ENCODE peak calls at places on chromosomes 16 and 17, in four cellular contexts. One of them, this sample, is unnamed. For H3K4me1 and H3K9me3, the result is how much of the 10 kb centered on the place peaks cover.

GRCh38 chr17:4998027-4998665 is 396 bp downstream of the KIF1C start:
- DNase-seq in sigmoid colon: peak
- DNase-seq in prostate gland: no peak
- DNase-seq in HCT116: no peak
- DNase-seq in this sample: peak

GRCh38 chr17:36602924-36603384 is 1.6 kb downstream of the MRM1 start:
- DNase-seq in sigmoid colon: peak
- DNase-seq in prostate gland: no peak
- DNase-seq in HCT116: peak
- DNase-seq in this sample: peak

GRCh38 chr16:81468269-81468902 is 23.8 kb downstream of the CMIP start:
- DNase-seq in sigmoid colon: no peak
- DNase-seq in prostate gland: no peak
- DNase-seq in HCT116: no peak
- DNase-seq in this sample: no peak

GRCh38 chr17:47324224-47325020 is 667 bp downstream of the EFCAB13 start:
- DNase-seq in sigmoid colon: peak
- DNase-seq in prostate gland: peak
- DNase-seq in HCT116: no peak
- DNase-seq in this sample: peak

GRCh38 chr17:42459983-42460300 is 1.3 kb downstream of the ATP6V0A1 start:
- DNase-seq in sigmoid colon: no peak
- DNase-seq in prostate gland: no peak
- DNase-seq in HCT116: no peak
- DNase-seq in this sample: no peak

GRCh38 chr16:13961099-13961811 is 41.3 kb downstream of the ERCC4 start:
- DNase-seq in sigmoid colon: no peak
- DNase-seq in prostate gland: no peak
- DNase-seq in HCT116: no peak
- DNase-seq in this sample: no peak

GRCh38 chr17:67751101-67752074 is 33.7 kb downstream of the NOL11 start:
- DNase-seq in sigmoid colon: no peak
- DNase-seq in prostate gland: no peak
- DNase-seq in HCT116: no peak
- DNase-seq in this sample: no peak

GRCh38 chr16:67399749-67400704 is 6.7 kb upstream of the TPPP3 start:
- DNase-seq in sigmoid colon: no peak
- DNase-seq in prostate gland: no peak
- DNase-seq in HCT116: no peak
- DNase-seq in this sample: no peak

GRCh38 chr16:63945805-63946204 is 1176.1 kb downstream of the CDH11 start:
- DNase-seq in sigmoid colon: no peak
- DNase-seq in prostate gland: no peak
- DNase-seq in HCT116: no peak
- DNase-seq in this sample: no peak

DNA sequence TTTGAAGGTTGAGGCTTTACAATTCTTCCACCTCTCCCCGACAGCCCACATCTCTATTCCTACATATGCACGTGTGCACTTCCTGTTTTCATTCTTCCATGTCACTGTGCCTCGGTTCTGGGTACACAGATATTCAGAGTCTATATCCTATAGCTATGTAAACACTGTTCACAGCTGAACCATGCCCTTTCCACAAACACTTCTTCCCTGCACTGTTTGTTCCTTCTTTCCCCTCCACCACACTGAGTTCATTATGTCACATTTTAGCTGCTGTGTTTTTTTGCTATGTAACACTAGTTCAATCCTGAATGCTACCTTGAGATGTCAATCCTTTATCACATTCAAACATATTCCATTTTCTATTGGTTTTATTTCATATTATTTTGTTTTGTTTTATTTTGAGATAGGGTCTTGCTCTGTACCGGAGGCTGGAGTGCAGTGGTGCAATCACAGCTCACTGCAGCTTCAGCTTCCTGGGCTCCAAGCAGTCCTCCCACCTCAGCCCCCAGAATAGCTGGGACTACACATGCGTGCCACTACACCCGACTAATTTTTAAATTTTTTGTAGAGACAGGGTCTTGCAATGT is 17.0 kb upstream of the MAPK3 start:
- DNase-seq in sigmoid colon: no peak
- DNase-seq in prostate gland: no peak
- DNase-seq in HCT116: no peak
- DNase-seq in this sample: no peak
- TF ChIP-seq POLR2A in sigmoid colon: no peak
- TF ChIP-seq POLR2A in prostate gland: no peak
- TF ChIP-seq POLR2A in HCT116: no peak
- TF ChIP-seq POLR2A in this sample: no peak

DNA sequence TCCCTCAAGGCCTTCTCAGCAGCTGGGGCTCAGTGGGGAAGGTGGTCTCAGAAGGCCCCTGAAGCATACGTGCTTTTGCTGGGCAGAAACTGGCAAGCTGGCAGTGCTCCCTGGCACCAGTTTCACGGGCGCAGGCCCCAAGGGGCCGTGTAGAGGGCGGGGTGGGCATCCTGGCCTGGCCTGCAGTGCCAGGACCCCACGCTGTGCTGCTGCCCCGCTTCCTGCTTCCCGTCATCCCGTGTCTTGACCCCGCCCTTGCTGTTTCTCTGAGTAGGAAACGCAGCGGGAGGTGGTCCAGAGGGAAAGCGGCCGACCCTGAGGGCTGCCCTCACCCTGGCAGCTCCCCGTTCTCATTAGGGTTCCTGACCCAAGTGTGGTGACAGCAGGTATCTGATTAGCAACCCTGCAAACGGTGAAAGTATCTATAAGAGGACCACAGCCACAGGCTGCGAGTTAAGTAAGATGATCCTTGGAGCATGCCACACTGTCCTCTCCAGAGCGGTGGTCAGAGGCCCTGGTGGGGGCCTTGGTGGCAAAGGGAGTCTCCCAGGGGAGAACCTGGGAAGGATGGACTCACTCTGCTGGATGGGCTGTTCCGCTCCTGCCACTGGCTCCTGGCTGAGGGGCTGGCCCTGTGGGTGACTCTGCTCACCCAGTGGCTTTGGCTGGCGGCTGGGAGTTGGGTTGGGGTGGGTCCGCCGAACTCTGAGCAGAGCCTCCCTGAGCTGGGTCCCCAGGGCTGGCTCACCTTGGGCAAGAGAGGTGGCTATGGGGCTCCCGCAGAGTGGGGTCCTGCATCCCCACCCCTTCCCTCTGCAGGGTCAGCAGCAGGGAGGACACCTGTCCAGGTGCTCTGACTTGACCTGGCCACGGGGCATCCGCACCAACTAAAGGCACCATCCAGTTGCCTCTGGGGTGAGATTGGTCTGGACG is 7.1 kb downstream of the CDK5R1 start:
- DNase-seq in sigmoid colon: no peak
- DNase-seq in prostate gland: no peak
- DNase-seq in HCT116: no peak
- DNase-seq in this sample: no peak
- H3K4me1 ChIP-seq in sigmoid colon: under half
- H3K4me1 ChIP-seq in prostate gland: under half
- H3K4me1 ChIP-seq in HCT116: under half
- H3K4me1 ChIP-seq in this sample: under half

GRCh38 chr16:17206712-17207111 is 264.0 kb downstream of the XYLT1 start:
- DNase-seq in sigmoid colon: no peak
- DNase-seq in prostate gland: no peak
- DNase-seq in HCT116: no peak
- DNase-seq in this sample: no peak

GRCh38 chr16:17205279-17206139 is 265.3 kb downstream of the XYLT1 start:
- DNase-seq in sigmoid colon: no peak
- DNase-seq in prostate gland: peak
- DNase-seq in HCT116: no peak
- DNase-seq in this sample: no peak

GRCh38 chr16:17199135-17199534 is 271.6 kb downstream of the XYLT1 start:
- DNase-seq in sigmoid colon: no peak
- DNase-seq in prostate gland: no peak
- DNase-seq in HCT116: no peak
- DNase-seq in this sample: no peak

DNA sequence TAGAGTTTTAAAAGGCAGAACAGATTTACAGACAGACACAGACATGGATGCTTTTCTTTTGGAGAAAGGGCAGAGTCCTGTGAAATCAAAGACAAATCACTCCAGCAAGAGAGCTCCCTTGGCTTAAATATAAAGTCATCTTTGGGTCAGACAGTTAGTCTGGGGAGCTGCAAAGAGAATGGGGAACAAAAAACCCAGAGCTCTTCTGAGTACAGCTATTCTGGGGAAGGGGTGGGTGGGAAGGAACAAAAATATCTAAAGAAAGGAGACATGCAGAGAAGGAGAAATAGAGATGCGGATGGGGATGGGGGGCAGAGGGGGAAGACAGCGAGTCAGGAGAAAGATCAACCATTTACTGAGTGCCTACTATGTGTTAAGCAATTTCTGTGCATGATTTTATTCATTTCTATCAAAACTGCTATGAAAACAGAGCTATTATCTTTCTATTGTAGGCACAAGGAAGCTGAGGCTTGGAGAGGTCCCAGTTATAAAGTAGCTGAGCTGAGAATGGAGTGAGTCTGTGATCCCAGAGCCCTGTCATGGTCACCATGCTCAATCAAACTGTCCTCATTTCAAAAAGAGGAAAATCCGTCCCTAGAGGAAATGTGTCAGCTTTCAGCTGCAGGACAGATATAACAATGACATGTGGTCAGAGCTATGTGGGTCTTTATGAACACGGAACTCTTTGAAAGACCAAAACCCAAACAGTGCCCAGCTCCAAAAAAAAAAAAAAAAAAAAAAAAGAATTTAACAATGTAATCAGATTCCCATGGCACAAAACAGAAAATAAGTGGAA is 266.3 kb downstream of the XYLT1 start:
- DNase-seq in sigmoid colon: no peak
- DNase-seq in prostate gland: no peak
- DNase-seq in HCT116: no peak
- DNase-seq in this sample: no peak
- H3K9me3 ChIP-seq in sigmoid colon: under half
- H3K9me3 ChIP-seq in prostate gland: under half
- H3K9me3 ChIP-seq in HCT116: under half
- H3K9me3 ChIP-seq in this sample: under half

DNA sequence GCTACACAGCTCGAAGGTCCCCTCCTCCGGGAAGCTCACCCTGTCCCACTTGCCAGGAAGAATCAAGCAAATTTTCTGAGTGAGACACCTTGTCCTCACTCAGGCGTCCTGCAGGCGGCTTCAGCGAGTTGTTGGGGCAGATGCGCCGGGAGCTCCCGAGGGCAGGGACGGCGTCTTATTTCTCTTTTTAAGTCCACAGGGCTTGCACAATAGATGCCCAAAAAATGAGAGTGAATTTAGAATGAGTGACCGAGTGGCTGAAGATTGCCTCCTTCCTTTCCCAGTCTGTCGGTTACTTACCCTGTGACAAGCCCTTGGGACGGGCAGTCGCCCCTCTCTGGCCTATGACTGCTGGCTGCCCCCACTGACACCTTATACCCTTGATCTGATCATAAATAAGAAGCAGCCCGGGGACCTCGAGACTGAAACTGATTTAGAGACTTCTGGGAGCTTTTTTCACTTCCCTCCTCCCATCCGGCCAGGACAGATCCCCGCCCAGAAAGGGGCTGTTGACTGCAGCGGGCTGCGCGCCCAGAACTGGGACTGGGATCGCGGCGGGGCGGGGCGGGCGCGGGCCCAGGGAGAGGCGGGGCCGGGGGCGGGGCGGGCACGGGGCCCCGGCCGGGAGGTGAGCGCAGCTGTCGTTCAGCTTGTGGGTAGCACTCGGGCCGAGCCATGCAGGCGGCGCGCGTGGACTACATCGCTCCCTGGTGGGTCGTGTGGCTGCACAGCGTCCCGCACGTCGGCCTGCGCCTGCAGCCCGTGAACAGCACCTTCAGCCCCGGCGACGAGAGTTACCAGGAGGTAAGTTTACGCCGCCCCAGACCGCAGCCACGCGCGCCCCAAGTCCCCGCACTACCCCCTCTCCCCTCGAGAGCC is at the start of gene TTYH2:
- DNase-seq in sigmoid colon: peak
- DNase-seq in prostate gland: peak
- DNase-seq in HCT116: peak
- DNase-seq in this sample: peak
- TF ChIP-seq POLR2A in sigmoid colon: no peak
- TF ChIP-seq POLR2A in prostate gland: peak
- TF ChIP-seq POLR2A in HCT116: peak
- TF ChIP-seq POLR2A in this sample: peak

GRCh38 chr17:17922198-17922901 is 49.9 kb downstream of the TOM1L2 start:
- DNase-seq in sigmoid colon: no peak
- DNase-seq in prostate gland: no peak
- DNase-seq in HCT116: no peak
- DNase-seq in this sample: no peak

GRCh38 chr17:17924857-17925250 is 47.3 kb downstream of the TOM1L2 start:
- DNase-seq in sigmoid colon: no peak
- DNase-seq in prostate gland: no peak
- DNase-seq in HCT116: no peak
- DNase-seq in this sample: no peak

GRCh38 chr17:17924131-17924856 is 47.9 kb downstream of the TOM1L2 start:
- DNase-seq in sigmoid colon: no peak
- DNase-seq in prostate gland: no peak
- DNase-seq in HCT116: no peak
- DNase-seq in this sample: no peak

GRCh38 chr17:17919169-17920107 is 52.8 kb downstream of the TOM1L2 start:
- DNase-seq in sigmoid colon: peak
- DNase-seq in prostate gland: peak
- DNase-seq in HCT116: peak
- DNase-seq in this sample: peak

DNA sequence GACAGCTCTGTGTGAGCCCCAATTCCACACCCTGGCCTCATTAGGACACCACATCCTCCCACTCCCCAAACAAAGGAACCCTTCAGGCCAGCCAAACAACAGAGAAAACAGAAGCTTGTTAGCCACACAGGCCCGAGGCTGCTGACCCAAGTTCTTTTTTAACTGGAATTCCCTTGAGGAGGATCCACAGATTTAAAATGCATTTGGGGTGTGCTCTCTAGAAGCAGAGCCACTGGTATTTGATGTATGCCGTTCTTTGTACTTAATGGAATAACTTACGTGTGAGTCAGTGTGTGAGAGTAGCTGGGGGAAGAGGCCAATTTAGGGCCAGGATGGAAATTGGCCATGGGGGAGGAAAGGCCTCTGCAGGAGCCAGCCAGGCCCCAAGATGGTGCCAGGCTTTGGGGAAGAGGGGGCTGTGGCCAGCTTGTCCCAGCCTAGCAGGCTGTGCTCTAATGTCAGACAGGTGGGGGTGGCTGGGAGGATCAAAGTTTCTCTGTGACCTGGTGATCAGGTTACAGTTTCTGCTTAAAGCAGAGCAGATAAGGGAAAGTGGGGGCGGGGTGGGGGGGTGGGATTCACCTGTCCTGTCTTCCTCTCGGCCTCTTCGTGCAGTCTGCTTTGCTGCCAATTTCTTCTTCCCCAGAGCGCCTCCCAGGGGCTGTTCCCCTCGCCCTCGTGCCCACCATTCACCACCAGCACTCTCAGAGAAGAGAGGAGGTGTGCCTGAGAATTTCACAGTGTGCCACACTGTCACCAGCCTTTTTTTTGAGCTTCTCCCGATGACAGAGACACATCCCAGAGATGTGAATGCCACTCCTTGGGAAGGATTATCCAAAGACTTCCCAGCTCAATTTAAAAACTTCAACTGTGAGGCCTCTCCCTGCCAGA is 50.8 kb downstream of the TOM1L2 start:
- DNase-seq in sigmoid colon: peak
- DNase-seq in prostate gland: no peak
- DNase-seq in HCT116: peak
- DNase-seq in this sample: no peak
- H3K4me1 ChIP-seq in sigmoid colon: under half
- H3K4me1 ChIP-seq in prostate gland: under half
- H3K4me1 ChIP-seq in HCT116: half or more
- H3K4me1 ChIP-seq in this sample: under half

GRCh38 chr16:35552763-35553162 is 2093.4 kb downstream of the TP53TG3F start:
- DNase-seq in sigmoid colon: no peak
- DNase-seq in prostate gland: no peak
- DNase-seq in HCT116: no peak
- DNase-seq in this sample: no peak
- H3K9me3 ChIP-seq in sigmoid colon: under half
- H3K9me3 ChIP-seq in prostate gland: under half
- H3K9me3 ChIP-seq in HCT116: under half
- H3K9me3 ChIP-seq in this sample: under half

GRCh38 chr16:71930013-71930563 is 34.8 kb downstream of the IST1 start:
- DNase-seq in sigmoid colon: no peak
- DNase-seq in prostate gland: no peak
- DNase-seq in HCT116: no peak
- DNase-seq in this sample: no peak
- TF ChIP-seq POLR2A in sigmoid colon: no peak
- TF ChIP-seq POLR2A in prostate gland: no peak
- TF ChIP-seq POLR2A in HCT116: no peak
- TF ChIP-seq POLR2A in this sample: no peak